ENCODE peak calls at places on chromosomes 7 and 10, in six cellular contexts. Q is foreskin keratinocyte, C is fibroblast of the aortic adventitia, T is astrocyte of the spinal cord, L is brain microvascular endothelial cell, O is prostate gland. S is an unnamed sample.

GRCh38 chr7:47337531-47337930 is 244.4 kb downstream of the TNS3 start:
- DNase-seq in O (no peak), C (no peak), T (no peak), L (no peak), Q (peak), S (no peak)

GRCh38 chr10:76547352-76547972 is 1090.1 kb downstream of the KCNMA1 start:
- DNase-seq in C (peak), T (peak), O (peak), L (peak), Q (peak), S (peak)

GRCh38 chr7:21358640-21359039 is 69.2 kb upstream of the SP4 start:
- DNase-seq in C (no peak), L (no peak), T (no peak), O (no peak), Q (no peak), S (no peak)

GRCh38 chr7:63028376-63029206 is 970.1 kb upstream of the ZNF722 start:
- DNase-seq in L (no peak), T (no peak), O (no peak), C (no peak), Q (no peak), S (no peak)

GRCh38 chr10:30057421-30057841 is 2.0 kb downstream of the JCAD start:
- DNase-seq in T (no peak), Q (no peak), L (no peak), C (no peak), O (no peak), S (no peak)

GRCh38 chr10:30422981-30423654 is 10.9 kb upstream of the MAP3K8 start:
- DNase-seq in Q (peak), L (peak), O (peak), T (peak), C (peak), S (peak)

GRCh38 chr10:19168584-19168983 is 120.0 kb downstream of the MALRD1 start:
- DNase-seq in O (no peak), Q (no peak), C (peak), L (no peak), T (no peak), S (peak)

GRCh38 chr10:78021201-78021600 is 8.1 kb downstream of the POLR3A start:
- DNase-seq in C (no peak), L (no peak), Q (no peak), O (no peak), T (no peak), S (no peak)

GRCh38 chr7:8208661-8209060 is 53.3 kb downstream of the ICA1 start:
- DNase-seq in T (no peak), O (no peak), Q (no peak), L (no peak), C (no peak), S (no peak)

GRCh38 chr7:28466885-28467284 is 54.6 kb downstream of the CREB5 start:
- DNase-seq in L (no peak), C (no peak), Q (no peak), O (no peak), T (no peak), S (no peak)

GRCh38 chr7:651032-651728 is 75.3 kb upstream of the DNAAF5 start:
- DNase-seq in Q (no peak), C (no peak), L (no peak), T (no peak), O (no peak), S (no peak)

GRCh38 chr7:121452400-121452799 is 56.3 kb upstream of the FAM3C start:
- DNase-seq in Q (no peak), L (no peak), T (no peak), O (no peak), C (no peak), S (no peak)

GRCh38 chr7:158572000-158572828 is 15.4 kb downstream of the PTPRN2 start:
- DNase-seq in C (no peak), O (no peak), L (no peak), Q (no peak), T (no peak), S (no peak)

GRCh38 chr7:68706291-68706690 is 892.0 kb upstream of the AUTS2 start:
- DNase-seq in O (no peak), Q (peak), C (peak), T (peak), L (peak), S (no peak)

GRCh38 chr10:27743736-27744477 is 1.7 kb downstream of the MKX start:
- DNase-seq in O (no peak), L (no peak), C (no peak), T (peak), Q (peak), S (no peak)

GRCh38 chr7:157682064-157682945 is 345.5 kb downstream of the DNAJB6 start:
- DNase-seq in C (no peak), Q (no peak), O (no peak), T (no peak), L (no peak), S (no peak)

GRCh38 chr7:94656925-94657731 is 1.2 kb upstream of the SGCE start:
- DNase-seq in T (peak), O (no peak), L (peak), Q (peak), C (peak), S (no peak)

GRCh38 chr7:151039850-151040548 is 8.3 kb upstream of the ASIC3 start:
- DNase-seq in Q (no peak), O (no peak), C (no peak), L (no peak), T (no peak), S (no peak)

GRCh38 chr10:56880541-56880940 is 519.5 kb upstream of the ZWINT start:
- DNase-seq in T (no peak), C (no peak), O (no peak), Q (no peak), L (no peak), S (no peak)

GRCh38 chr7:8014399-8014798 is 45.8 kb downstream of the GLCCI1 start:
- DNase-seq in T (no peak), L (no peak), O (no peak), C (no peak), Q (no peak), S (no peak)

GRCh38 chr7:33671521-33672262 is 233.6 kb upstream of the BMPER start:
- DNase-seq in Q (peak), L (no peak), O (no peak), T (no peak), C (no peak), S (no peak)

GRCh38 chr7:150378853-150379589 is at the start of gene ZNF775:
- DNase-seq in L (peak), T (peak), C (peak), O (peak), Q (peak), S (peak)

GRCh38 chr7:47293884-47294568 is 287.9 kb downstream of the TNS3 start:
- DNase-seq in L (no peak), T (no peak), O (no peak), C (peak), Q (no peak), S (no peak)

GRCh38 chr7:53015463-53015862 is 20.0 kb upstream of the POM121L12 start:
- DNase-seq in O (no peak), C (no peak), T (no peak), L (no peak), Q (no peak), S (no peak)

GRCh38 chr10:110682348-110682747 is 38.2 kb downstream of the RBM20 start:
- DNase-seq in O (no peak), C (no peak), Q (no peak), L (no peak), T (no peak), S (no peak)

GRCh38 chr10:110679633-110680472 is 35.7 kb downstream of the RBM20 start:
- DNase-seq in Q (no peak), T (no peak), O (no peak), C (no peak), L (no peak), S (no peak)

GRCh38 chr10:110680473-110681020 is 36.4 kb downstream of the RBM20 start:
- DNase-seq in C (no peak), T (no peak), L (no peak), Q (no peak), O (no peak), S (no peak)

GRCh38 chr10:110684800-110685446 is 40.8 kb downstream of the RBM20 start:
- DNase-seq in C (peak), Q (no peak), O (no peak), T (peak), L (peak), S (no peak)

GRCh38 chr10:110681023-110681681 is 37.0 kb downstream of the RBM20 start:
- DNase-seq in O (peak), Q (no peak), L (peak), C (no peak), T (peak), S (peak)
- TF ChIP-seq CTCF in O (peak), Q (peak), L (peak), C (peak), T (peak), S (peak)

DNA sequence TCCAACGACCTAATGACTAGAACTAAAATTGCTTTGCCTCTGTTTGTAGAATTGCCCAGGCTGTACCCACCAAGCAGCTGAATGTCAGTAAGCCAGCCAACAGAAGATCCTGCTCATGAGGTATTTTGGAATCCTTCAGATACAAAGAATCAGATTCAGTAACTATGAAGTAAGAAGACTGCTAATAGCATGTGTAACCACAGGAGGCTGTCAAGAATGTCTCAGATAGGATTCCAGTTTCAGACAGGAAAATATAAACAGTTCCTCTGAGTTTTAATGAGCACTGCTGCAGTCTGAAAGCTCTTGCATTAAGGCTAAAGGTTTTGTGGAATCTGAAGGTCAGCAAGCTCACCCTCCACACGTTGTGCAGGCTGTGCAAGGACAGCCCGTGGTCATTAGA is 112.6 kb upstream of the ADAM12 start:
- DNase-seq in C (peak), O (no peak), Q (no peak), L (peak), T (peak), S (no peak)
- TF ChIP-seq CTCF in C (peak), O (no peak), Q (no peak), L (peak), T (no peak), S (no peak)

GRCh38 chr10:79056361-79056735 is 12.4 kb upstream of the ZMIZ1 start:
- DNase-seq in T (no peak), C (no peak), Q (no peak), O (no peak), L (no peak), S (no peak)
- TF ChIP-seq CTCF in T (no peak), C (no peak), Q (no peak), O (no peak), L (no peak), S (no peak)

GRCh38 chr10:48733329-48733728 is 48.7 kb downstream of the WDFY4 start:
- DNase-seq in L (no peak), O (no peak), T (no peak), Q (no peak), C (no peak), S (no peak)
- TF ChIP-seq CTCF in L (no peak), O (no peak), T (no peak), Q (no peak), C (no peak), S (no peak)

DNA sequence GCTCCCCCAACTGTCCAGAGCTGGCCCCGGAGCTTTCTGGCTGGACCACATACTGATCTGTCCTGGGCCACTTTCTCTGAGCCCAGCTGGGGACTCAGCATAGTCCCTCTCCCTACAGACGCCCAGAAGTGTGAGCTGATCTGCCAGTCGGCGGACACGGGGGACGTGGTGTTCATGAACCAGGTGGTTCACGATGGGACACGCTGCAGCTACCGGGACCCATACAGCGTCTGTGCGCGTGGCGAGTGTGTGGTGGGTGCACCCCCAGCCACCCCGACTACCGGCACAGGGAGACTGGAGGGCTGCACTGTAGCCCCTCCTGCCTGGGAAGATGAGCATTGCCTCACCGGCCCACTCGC is 41.8 kb downstream of the TBATA start:
- DNase-seq in T (no peak), C (no peak), O (no peak), L (no peak), Q (no peak), S (no peak)
- TF ChIP-seq CTCF in T (no peak), C (no peak), O (no peak), L (no peak), Q (no peak), S (no peak)

GRCh38 chr7:142908290-142908689 is 22.7 kb upstream of the TRPV6 start:
- DNase-seq in Q (no peak), L (no peak), C (no peak), O (no peak), T (no peak), S (no peak)

GRCh38 chr7:142906643-142907042 is 21.1 kb upstream of the TRPV6 start:
- DNase-seq in L (no peak), Q (no peak), C (no peak), O (no peak), T (no peak), S (no peak)

GRCh38 chr7:142905759-142906158 is 20.2 kb upstream of the TRPV6 start:
- DNase-seq in Q (no peak), L (no peak), O (no peak), T (no peak), C (no peak), S (no peak)

GRCh38 chr7:142909921-142910521 is 23.5 kb downstream of the TRPV5 start:
- DNase-seq in O (no peak), L (no peak), T (no peak), C (no peak), Q (no peak), S (no peak)

GRCh38 chr7:142908921-142909870 is 23.7 kb upstream of the TRPV6 start:
- DNase-seq in T (no peak), C (peak), L (no peak), O (no peak), Q (no peak), S (peak)
- TF ChIP-seq CTCF in T (no peak), C (peak), L (no peak), O (no peak), Q (peak), S (no peak)

GRCh38 chr7:98483276-98483963 is 82.5 kb upstream of the BAIAP2L1 start:
- DNase-seq in Q (no peak), O (no peak), C (no peak), L (no peak), T (no peak), S (no peak)
- TF ChIP-seq CTCF in Q (no peak), O (no peak), C (no peak), L (no peak), T (no peak), S (no peak)

DNA sequence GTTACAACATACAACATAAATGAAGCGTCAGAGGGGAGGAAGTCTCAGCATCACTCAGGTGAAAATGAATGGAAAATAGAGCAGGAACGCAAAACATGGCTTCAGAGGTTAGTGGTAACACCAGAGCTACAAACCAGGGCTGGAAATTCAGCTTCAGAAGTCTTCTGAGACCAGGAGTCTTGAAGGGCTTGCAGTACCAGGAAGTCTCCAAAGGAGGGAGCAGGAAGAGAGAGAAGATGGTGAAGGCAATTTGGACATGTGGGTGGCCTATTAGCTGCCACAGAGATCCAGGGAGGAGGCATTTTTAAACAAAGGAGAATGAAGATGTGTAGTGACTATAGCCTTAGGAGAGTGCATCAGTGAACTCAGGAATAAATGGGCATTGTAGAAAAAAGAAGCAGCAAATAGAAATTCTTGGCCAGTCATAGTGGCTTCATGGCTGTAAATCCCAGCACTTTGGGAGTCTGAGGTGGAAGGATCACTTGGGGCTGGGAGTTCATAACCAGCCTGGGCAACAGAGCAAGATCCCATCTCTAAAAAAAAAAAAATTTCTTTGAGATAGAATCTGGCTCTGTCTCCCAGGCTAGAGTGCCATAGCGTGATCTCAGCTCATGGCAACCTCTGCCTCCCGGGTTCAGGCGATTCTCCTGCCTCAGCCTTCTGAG is 9.3 kb upstream of the TET1 start:
- DNase-seq in C (peak), O (peak), Q (peak), L (peak), T (peak), S (peak)
- TF ChIP-seq CTCF in C (peak), O (peak), Q (peak), L (peak), T (peak), S (peak)

GRCh38 chr10:70442332-70442988 is 979 bp upstream of the NODAL start:
- DNase-seq in T (no peak), L (no peak), O (no peak), C (no peak), Q (peak), S (no peak)

GRCh38 chr10:70440296-70441160 is 953 bp downstream of the NODAL start:
- DNase-seq in Q (no peak), L (no peak), O (no peak), C (no peak), T (no peak), S (no peak)

GRCh38 chr10:70444613-70445222 is 3.2 kb upstream of the NODAL start:
- DNase-seq in Q (no peak), C (no peak), O (no peak), L (no peak), T (no peak), S (no peak)

GRCh38 chr10:70441877-70442205 is 360 bp upstream of the NODAL start:
- DNase-seq in Q (no peak), O (no peak), C (no peak), L (no peak), T (no peak), S (no peak)

DNA sequence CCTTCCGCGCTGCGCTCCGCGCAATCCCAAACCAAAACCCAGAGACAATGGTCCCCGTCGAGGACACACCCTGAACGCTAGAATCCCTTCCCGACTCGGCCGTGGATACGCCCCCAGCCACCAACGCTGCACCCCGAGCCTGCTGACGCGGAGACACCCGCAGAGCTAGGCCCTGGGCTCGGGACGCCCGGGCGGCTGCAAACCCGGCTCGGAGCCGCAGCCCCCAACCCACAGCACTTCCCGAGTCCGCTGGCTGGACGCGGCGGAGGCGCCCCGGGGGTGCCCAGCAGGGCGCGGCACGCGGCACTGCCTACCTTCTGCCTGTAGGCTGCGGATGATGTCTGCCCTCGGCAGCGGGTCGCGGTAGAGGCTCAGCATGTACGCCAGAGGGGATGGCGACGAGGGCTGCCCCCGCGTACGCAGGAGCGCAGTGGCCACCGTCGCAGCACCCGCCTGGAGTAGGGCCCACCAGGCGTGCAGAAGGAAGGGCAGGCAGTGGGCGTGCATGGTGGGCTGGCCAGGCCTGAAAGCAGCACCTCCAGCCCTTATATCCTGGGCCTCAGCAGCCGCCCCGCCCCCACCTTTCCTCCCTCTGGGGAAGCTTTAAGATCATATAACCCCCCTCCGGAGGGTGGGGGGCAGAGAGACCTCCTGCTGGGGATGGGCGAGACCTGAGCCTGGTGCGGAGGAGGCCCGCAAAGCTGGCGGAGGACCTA is at the start of gene NODAL:
- DNase-seq in C (no peak), O (no peak), L (no peak), T (no peak), Q (no peak), S (no peak)
- TF ChIP-seq CTCF in C (no peak), O (no peak), L (no peak), T (no peak), Q (no peak), S (no peak)

GRCh38 chr10:90571876-90572275 is 286.0 kb downstream of the HTR7 start:
- DNase-seq in O (no peak), Q (no peak), C (no peak), T (peak), L (no peak), S (no peak)
- TF ChIP-seq CTCF in O (no peak), Q (no peak), C (no peak), T (no peak), L (no peak), S (no peak)

S was measured in Calu3.